ENCODE peak calls at places on chromosome 6, in six cellular contexts. S is thoracic aorta, T is epithelial cell of esophagus, H is breast epithelium, L is IMR-90, W is cardiac fibroblast. E is an unnamed sample.

GRCh38 chr6:83514877-83515466 is 2.6 kb downstream of the PRSS35 start:
- DNase-seq in S (no peak), T (peak; percentile 79), H (no peak), L (peak; percentile 80), W (peak; percentile 80), E (peak; percentile 41)

GRCh38 chr6:17851001-17851719 is 136.3 kb downstream of the KIF13A start:
- DNase-seq in S (no peak), T (no peak), H (no peak), L (peak; percentile 55), W (peak; percentile 43), E (no peak)

GRCh38 chr6:146990821-146991798 is 213.1 kb upstream of the STXBP5 start:
- DNase-seq in S (no peak), T (peak; percentile 69), H (no peak), L (peak; percentile 82), W (peak; percentile 69), E (no peak)

GRCh38 chr6:140048202-140048790 is 673.8 kb upstream of the CITED2 start:
- DNase-seq in S (no peak), T (no peak), H (no peak), L (no peak), W (no peak), E (no peak)

GRCh38 chr6:28553986-28554881 is 28.6 kb downstream of the GPX5 start:
- DNase-seq in S (no peak), T (peak; percentile 10), H (no peak), L (no peak), W (peak; percentile 21), E (no peak)

GRCh38 chr6:107786179-107786578 is 37.9 kb downstream of the SCML4 start:
- DNase-seq in S (no peak), T (no peak), H (no peak), L (no peak), W (no peak), E (no peak)

GRCh38 chr6:114157848-114158247 is 185.0 kb downstream of the HS3ST5 start:
- DNase-seq in S (no peak), T (no peak), H (no peak), L (no peak), W (no peak), E (no peak)

GRCh38 chr6:147222160-147222838 is 18.1 kb downstream of the STXBP5 start:
- DNase-seq in S (no peak), T (peak; percentile 34), H (no peak), L (peak; percentile 52), W (peak; percentile 39), E (no peak)

GRCh38 chr6:6623553-6623952 is 35.0 kb downstream of the LY86 start:
- DNase-seq in S (no peak), T (no peak), H (no peak), L (no peak), W (no peak), E (no peak)

GRCh38 chr6:156028310-156029131 is 572.9 kb upstream of the NOX3 start:
- DNase-seq in S (no peak), T (no peak), H (no peak), L (no peak), W (no peak), E (peak; percentile 26)

GRCh38 chr6:145071836-145072235 is 663.5 kb downstream of the EPM2A start:
- DNase-seq in S (no peak), T (peak; percentile 88), H (no peak), L (peak; percentile 93), W (no peak), E (no peak)

GRCh38 chr6:85403331-85404015 is 46.4 kb upstream of the NT5E start:
- DNase-seq in S (no peak), T (peak; percentile 90), H (no peak), L (peak; percentile 92), W (peak; percentile 92), E (no peak)

GRCh38 chr6:157464653-157465535 is 83.9 kb downstream of the ZDHHC14 start:
- DNase-seq in S (no peak), T (no peak), H (no peak), L (no peak), W (no peak), E (no peak)

GRCh38 chr6:8025191-8025590 is 39.0 kb downstream of the BLOC1S5 start:
- DNase-seq in S (no peak), T (no peak), H (no peak), L (no peak), W (no peak), E (no peak)

GRCh38 chr6:8023638-8024037 is 40.6 kb downstream of the BLOC1S5 start:
- DNase-seq in S (no peak), T (no peak), H (no peak), L (no peak), W (no peak), E (no peak)

GRCh38 chr6:8017276-8017701 is 46.9 kb downstream of the BLOC1S5 start:
- DNase-seq in S (no peak), T (no peak), H (no peak), L (no peak), W (no peak), E (no peak)

GRCh38 chr6:8017705-8018104 is 46.5 kb downstream of the BLOC1S5 start:
- DNase-seq in S (no peak), T (no peak), H (no peak), L (no peak), W (no peak), E (no peak)

GRCh38 chr6:8020083-8020482 is 44.1 kb downstream of the BLOC1S5 start:
- DNase-seq in S (no peak), T (no peak), H (no peak), L (no peak), W (no peak), E (no peak)
- TF ChIP-seq CTCF in S (no peak), T (no peak), H (no peak), L (no peak), W (no peak), E (no peak)

GRCh38 chr6:148700047-148700712 is 46.6 kb upstream of the UST start:
- DNase-seq in S (no peak), T (no peak), H (no peak), L (peak; percentile 41), W (peak; percentile 56), E (no peak)
- H3K4me3 ChIP-seq in S (peak overlapping the region; percentile 71), T (no peak overlapping the region), H (peak overlapping the region; percentile 60), L (no peak overlapping the region), W (peak overlapping the region; percentile 47), E (peak overlapping the region; percentile 31)

GRCh38 chr6:132715204-132715603 is 1.3 kb upstream of the VNN1 start:
- DNase-seq in S (no peak), T (peak; percentile 85), H (no peak), L (peak; percentile 76), W (peak; percentile 88), E (no peak)
- TF ChIP-seq CTCF in S (no peak), T (peak; percentile 64), H (no peak), L (peak; percentile 50), W (peak; percentile 62), E (peak; percentile 39)

GRCh38 chr6:161890133-161890833 is 616.4 kb upstream of the AGPAT4 start:
- DNase-seq in S (no peak), T (no peak), H (peak; percentile 21), L (no peak), W (peak; percentile 6), E (no peak)
- H3K4me3 ChIP-seq in S (no peak overlapping the region), T (no peak overlapping the region), H (peak overlapping the region; percentile 33), L (no peak overlapping the region), W (no peak overlapping the region), E (no peak overlapping the region)

GRCh38 chr6:110951986-110952794 is 6.3 kb upstream of the GTF3C6 start:
- DNase-seq in S (no peak), T (peak; percentile 88), H (no peak), L (peak; percentile 47), W (peak; percentile 62), E (no peak)

GRCh38 chr6:110951008-110951407 is 7.5 kb upstream of the GTF3C6 start:
- DNase-seq in S (no peak), T (no peak), H (no peak), L (no peak), W (no peak), E (no peak)

GRCh38 chr6:110950443-110950842 is 8.1 kb upstream of the GTF3C6 start:
- DNase-seq in S (no peak), T (no peak), H (no peak), L (no peak), W (no peak), E (no peak)

GRCh38 chr6:110946498-110946897 is 12.0 kb upstream of the GTF3C6 start:
- DNase-seq in S (no peak), T (peak; percentile 84), H (no peak), L (peak; percentile 36), W (no peak), E (no peak)

DNA sequence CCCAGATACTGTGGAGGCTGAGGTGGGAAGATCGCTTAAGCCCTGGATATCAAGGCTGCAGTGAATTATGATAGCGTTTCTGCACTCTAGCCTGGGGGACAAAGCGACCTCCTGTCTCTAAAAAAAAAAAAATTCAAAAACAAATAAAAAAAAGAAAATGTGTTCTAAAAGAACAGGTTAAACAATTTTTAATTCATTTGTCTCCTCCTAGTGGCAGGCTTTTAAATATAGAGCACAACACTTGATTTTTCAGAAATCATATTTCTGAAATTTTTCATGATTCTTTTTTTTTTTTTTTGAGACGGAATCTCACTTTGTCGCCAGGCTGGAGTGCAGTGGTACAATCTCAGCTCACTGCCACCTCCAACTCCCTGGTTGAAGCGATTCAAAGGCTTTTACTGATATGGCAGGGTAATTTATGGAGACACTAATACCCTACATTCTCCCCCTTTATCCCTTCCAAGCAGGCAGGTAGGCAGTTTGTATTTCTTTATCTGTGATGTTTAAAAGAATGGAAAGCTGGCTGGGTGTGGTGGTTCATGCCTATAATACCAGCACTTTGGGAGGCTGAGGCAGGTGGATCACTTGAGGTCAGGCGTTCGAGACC is 8.7 kb upstream of the GTF3C6 start:
- DNase-seq in S (no peak), T (peak; percentile 30), H (no peak), L (peak; percentile 54), W (peak; percentile 67), E (no peak)
- TF ChIP-seq CTCF in S (peak; percentile 55), T (peak; percentile 6), H (no peak), L (peak; percentile 66), W (peak; percentile 43), E (no peak)

GRCh38 chr6:166353507-166353906 is 11.2 kb upstream of the SFT2D1 start:
- DNase-seq in S (no peak), T (no peak), H (no peak), L (no peak), W (no peak), E (no peak)

GRCh38 chr6:166354965-166355364 is 12.6 kb upstream of the SFT2D1 start:
- DNase-seq in S (no peak), T (peak; percentile 8), H (no peak), L (no peak), W (no peak), E (no peak)

GRCh38 chr6:166354143-166354542 is 11.8 kb upstream of the SFT2D1 start:
- DNase-seq in S (no peak), T (no peak), H (no peak), L (no peak), W (no peak), E (no peak)

GRCh38 chr6:166348305-166348949 is 6.1 kb upstream of the SFT2D1 start:
- DNase-seq in S (no peak), T (peak; percentile 34), H (no peak), L (no peak), W (no peak), E (no peak)

DNA sequence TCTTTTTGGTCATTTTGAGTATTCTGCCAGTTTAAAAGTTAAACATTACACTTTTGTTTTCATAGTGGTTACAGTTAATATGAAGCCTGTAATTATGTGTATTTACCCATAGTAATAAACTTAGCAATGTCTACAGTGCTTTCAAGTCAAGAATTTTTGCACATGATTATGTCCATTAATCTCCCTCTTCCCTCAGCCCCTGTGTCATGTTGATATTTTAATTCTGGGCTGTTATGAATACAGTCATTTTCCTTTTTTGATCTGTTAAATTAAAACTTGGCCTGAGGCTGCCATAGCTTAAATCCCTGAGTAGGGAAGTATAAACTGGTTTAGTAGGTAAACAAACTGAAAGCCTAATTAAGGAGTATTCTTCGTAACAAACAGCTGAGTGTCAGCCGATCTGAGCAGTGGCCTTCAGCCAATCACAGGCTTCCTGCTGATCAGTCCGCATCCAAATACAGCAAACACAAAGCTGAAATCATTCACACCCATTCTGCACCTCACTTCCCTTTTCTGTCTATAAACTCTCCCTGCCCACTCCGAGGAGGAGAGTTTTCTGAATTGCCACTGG is 9.5 kb upstream of the SFT2D1 start:
- DNase-seq in S (no peak), T (peak; percentile 84), H (no peak), L (no peak), W (peak; percentile 25), E (no peak)
- H3K4me3 ChIP-seq in S (no peak overlapping the region), T (no peak overlapping the region), H (no peak overlapping the region), L (no peak overlapping the region), W (no peak overlapping the region), E (no peak overlapping the region)